ENCODE peak calls at places on chromosomes 3 and 15, in ten cellular contexts. One of them, this sample, is unnamed. For H3K4me1, the result is how much of the 10 kb centered on the place peaks cover.

GRCh38 chr15:98609144-98609852 is 39.0 kb upstream of the IGF1R start:
- DNase-seq in left ventricle myocardium inferior: no peak
- DNase-seq in lower lobe of right lung: no peak
- DNase-seq in SJSA1: peak
- DNase-seq in mammary epithelial cell: peak
- DNase-seq in H9: peak
- DNase-seq in psoas muscle: no peak
- DNase-seq in right lobe of liver: no peak
- DNase-seq in stomach: no peak
- DNase-seq in mucosa of descending colon: no peak
- DNase-seq in this sample: no peak

GRCh38 chr15:39287322-39288195 is 293.3 kb upstream of the THBS1 start:
- DNase-seq in left ventricle myocardium inferior: no peak
- DNase-seq in lower lobe of right lung: no peak
- DNase-seq in SJSA1: peak
- DNase-seq in mammary epithelial cell: peak
- DNase-seq in H9: no peak
- DNase-seq in psoas muscle: no peak
- DNase-seq in right lobe of liver: no peak
- DNase-seq in stomach: no peak
- DNase-seq in mucosa of descending colon: no peak
- DNase-seq in this sample: no peak

GRCh38 chr3:59411694-59412093 is 361.9 kb upstream of the CFAP20DC start:
- DNase-seq in left ventricle myocardium inferior: no peak
- DNase-seq in lower lobe of right lung: no peak
- DNase-seq in SJSA1: no peak
- DNase-seq in mammary epithelial cell: no peak
- DNase-seq in H9: no peak
- DNase-seq in psoas muscle: no peak
- DNase-seq in right lobe of liver: no peak
- DNase-seq in stomach: no peak
- DNase-seq in mucosa of descending colon: no peak
- DNase-seq in this sample: no peak

GRCh38 chr3:106447902-106448301 is 579.1 kb upstream of the CBLB start:
- DNase-seq in left ventricle myocardium inferior: no peak
- DNase-seq in lower lobe of right lung: no peak
- DNase-seq in SJSA1: no peak
- DNase-seq in mammary epithelial cell: no peak
- DNase-seq in H9: no peak
- DNase-seq in psoas muscle: no peak
- DNase-seq in right lobe of liver: no peak
- DNase-seq in stomach: no peak
- DNase-seq in mucosa of descending colon: no peak
- DNase-seq in this sample: no peak

GRCh38 chr3:160804762-160805161 is 48.7 kb downstream of the PPM1L start:
- DNase-seq in left ventricle myocardium inferior: peak
- DNase-seq in lower lobe of right lung: no peak
- DNase-seq in SJSA1: no peak
- DNase-seq in mammary epithelial cell: no peak
- DNase-seq in H9: no peak
- DNase-seq in psoas muscle: peak
- DNase-seq in right lobe of liver: peak
- DNase-seq in stomach: peak
- DNase-seq in mucosa of descending colon: no peak
- DNase-seq in this sample: no peak

GRCh38 chr15:97902140-97902780 is 58.2 kb upstream of the ARRDC4 start:
- DNase-seq in left ventricle myocardium inferior: no peak
- DNase-seq in lower lobe of right lung: no peak
- DNase-seq in SJSA1: no peak
- DNase-seq in mammary epithelial cell: peak
- DNase-seq in H9: no peak
- DNase-seq in psoas muscle: no peak
- DNase-seq in right lobe of liver: no peak
- DNase-seq in stomach: no peak
- DNase-seq in mucosa of descending colon: no peak
- DNase-seq in this sample: no peak

GRCh38 chr3:50154476-50154839 is 666 bp upstream of the SEMA3F start:
- DNase-seq in left ventricle myocardium inferior: no peak
- DNase-seq in lower lobe of right lung: peak
- DNase-seq in SJSA1: no peak
- DNase-seq in mammary epithelial cell: no peak
- DNase-seq in H9: no peak
- DNase-seq in psoas muscle: no peak
- DNase-seq in right lobe of liver: no peak
- DNase-seq in stomach: no peak
- DNase-seq in mucosa of descending colon: no peak
- DNase-seq in this sample: no peak

GRCh38 chr3:170440346-170440745 is 21.7 kb downstream of the CLDN11 start:
- DNase-seq in left ventricle myocardium inferior: no peak
- DNase-seq in lower lobe of right lung: no peak
- DNase-seq in SJSA1: no peak
- DNase-seq in mammary epithelial cell: peak
- DNase-seq in H9: no peak
- DNase-seq in psoas muscle: no peak
- DNase-seq in right lobe of liver: no peak
- DNase-seq in stomach: no peak
- DNase-seq in mucosa of descending colon: no peak
- DNase-seq in this sample: no peak

DNA sequence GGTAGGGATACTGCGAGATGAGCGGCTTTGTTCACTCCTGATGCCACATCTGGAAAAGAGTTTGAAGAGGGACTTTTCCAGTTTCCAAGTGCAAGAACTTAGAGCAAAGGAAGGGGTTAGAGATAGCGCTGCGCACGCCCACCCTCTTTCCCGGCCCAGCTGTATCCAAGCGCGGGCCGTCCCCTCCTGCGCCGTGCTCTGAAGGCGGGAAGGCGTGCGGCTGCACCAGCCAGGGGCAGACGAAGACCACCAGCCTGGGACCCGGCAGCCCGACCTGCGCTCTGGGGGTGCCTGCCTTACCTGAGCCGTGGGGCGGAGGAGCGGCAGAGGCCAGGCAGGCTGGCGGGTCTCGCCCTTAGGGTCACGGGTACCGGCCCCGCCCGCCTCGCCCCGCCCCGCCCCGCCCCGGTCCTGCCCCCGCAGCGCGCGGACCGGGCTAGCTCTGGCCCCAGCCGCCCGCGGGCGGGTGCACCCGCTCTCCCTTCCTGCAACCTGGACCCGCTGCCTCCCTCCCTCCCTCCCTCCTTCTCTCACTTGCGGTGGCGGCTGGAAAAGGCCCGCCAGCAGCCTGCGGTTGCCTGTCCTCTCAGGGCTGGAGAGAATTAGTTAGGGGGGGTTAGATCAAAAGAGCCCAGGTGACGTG is at the start of gene WDR72:
- DNase-seq in left ventricle myocardium inferior: no peak
- DNase-seq in lower lobe of right lung: no peak
- DNase-seq in SJSA1: no peak
- DNase-seq in mammary epithelial cell: no peak
- DNase-seq in H9: peak
- DNase-seq in psoas muscle: no peak
- DNase-seq in right lobe of liver: peak
- DNase-seq in stomach: no peak
- DNase-seq in mucosa of descending colon: peak
- DNase-seq in this sample: no peak
- H3K4me1 ChIP-seq in left ventricle myocardium inferior: under half
- H3K4me1 ChIP-seq in lower lobe of right lung: under half
- H3K4me1 ChIP-seq in SJSA1: under half
- H3K4me1 ChIP-seq in mammary epithelial cell: under half
- H3K4me1 ChIP-seq in H9: under half
- H3K4me1 ChIP-seq in psoas muscle: under half
- H3K4me1 ChIP-seq in right lobe of liver: under half
- H3K4me1 ChIP-seq in stomach: under half
- H3K4me1 ChIP-seq in mucosa of descending colon: under half
- H3K4me1 ChIP-seq in this sample: under half

GRCh38 chr3:187983484-187984124 is 170.4 kb upstream of the LPP start:
- DNase-seq in left ventricle myocardium inferior: peak
- DNase-seq in lower lobe of right lung: no peak
- DNase-seq in SJSA1: no peak
- DNase-seq in mammary epithelial cell: no peak
- DNase-seq in H9: no peak
- DNase-seq in psoas muscle: no peak
- DNase-seq in right lobe of liver: peak
- DNase-seq in stomach: no peak
- DNase-seq in mucosa of descending colon: no peak
- DNase-seq in this sample: no peak

GRCh38 chr3:187986514-187986934 is 167.4 kb upstream of the LPP start:
- DNase-seq in left ventricle myocardium inferior: no peak
- DNase-seq in lower lobe of right lung: no peak
- DNase-seq in SJSA1: peak
- DNase-seq in mammary epithelial cell: peak
- DNase-seq in H9: no peak
- DNase-seq in psoas muscle: no peak
- DNase-seq in right lobe of liver: no peak
- DNase-seq in stomach: no peak
- DNase-seq in mucosa of descending colon: no peak
- DNase-seq in this sample: no peak

GRCh38 chr3:187987162-187987561 is 166.8 kb upstream of the LPP start:
- DNase-seq in left ventricle myocardium inferior: no peak
- DNase-seq in lower lobe of right lung: no peak
- DNase-seq in SJSA1: no peak
- DNase-seq in mammary epithelial cell: no peak
- DNase-seq in H9: no peak
- DNase-seq in psoas muscle: no peak
- DNase-seq in right lobe of liver: no peak
- DNase-seq in stomach: no peak
- DNase-seq in mucosa of descending colon: no peak
- DNase-seq in this sample: no peak

GRCh38 chr3:187987919-187988318 is 166.0 kb upstream of the LPP start:
- DNase-seq in left ventricle myocardium inferior: no peak
- DNase-seq in lower lobe of right lung: no peak
- DNase-seq in SJSA1: no peak
- DNase-seq in mammary epithelial cell: no peak
- DNase-seq in H9: no peak
- DNase-seq in psoas muscle: no peak
- DNase-seq in right lobe of liver: no peak
- DNase-seq in stomach: no peak
- DNase-seq in mucosa of descending colon: no peak
- DNase-seq in this sample: no peak

GRCh38 chr3:187985636-187986035 is 168.3 kb upstream of the LPP start:
- DNase-seq in left ventricle myocardium inferior: no peak
- DNase-seq in lower lobe of right lung: no peak
- DNase-seq in SJSA1: no peak
- DNase-seq in mammary epithelial cell: no peak
- DNase-seq in H9: no peak
- DNase-seq in psoas muscle: no peak
- DNase-seq in right lobe of liver: no peak
- DNase-seq in stomach: no peak
- DNase-seq in mucosa of descending colon: no peak
- DNase-seq in this sample: no peak
- H3K4me1 ChIP-seq in left ventricle myocardium inferior: under half
- H3K4me1 ChIP-seq in lower lobe of right lung: under half
- H3K4me1 ChIP-seq in SJSA1: under half
- H3K4me1 ChIP-seq in mammary epithelial cell: under half
- H3K4me1 ChIP-seq in H9: under half
- H3K4me1 ChIP-seq in psoas muscle: under half
- H3K4me1 ChIP-seq in right lobe of liver: under half
- H3K4me1 ChIP-seq in stomach: under half
- H3K4me1 ChIP-seq in mucosa of descending colon: under half
- H3K4me1 ChIP-seq in this sample: under half

GRCh38 chr3:113249111-113249510 is 37.8 kb downstream of the BOC start:
- DNase-seq in left ventricle myocardium inferior: no peak
- DNase-seq in lower lobe of right lung: no peak
- DNase-seq in SJSA1: no peak
- DNase-seq in mammary epithelial cell: peak
- DNase-seq in H9: no peak
- DNase-seq in psoas muscle: peak
- DNase-seq in right lobe of liver: no peak
- DNase-seq in stomach: no peak
- DNase-seq in mucosa of descending colon: no peak
- DNase-seq in this sample: no peak
- H3K4me1 ChIP-seq in left ventricle myocardium inferior: under half
- H3K4me1 ChIP-seq in lower lobe of right lung: under half
- H3K4me1 ChIP-seq in SJSA1: under half
- H3K4me1 ChIP-seq in mammary epithelial cell: under half
- H3K4me1 ChIP-seq in H9: under half
- H3K4me1 ChIP-seq in psoas muscle: under half
- H3K4me1 ChIP-seq in right lobe of liver: under half
- H3K4me1 ChIP-seq in stomach: under half
- H3K4me1 ChIP-seq in mucosa of descending colon: under half
- H3K4me1 ChIP-seq in this sample: under half

DNA sequence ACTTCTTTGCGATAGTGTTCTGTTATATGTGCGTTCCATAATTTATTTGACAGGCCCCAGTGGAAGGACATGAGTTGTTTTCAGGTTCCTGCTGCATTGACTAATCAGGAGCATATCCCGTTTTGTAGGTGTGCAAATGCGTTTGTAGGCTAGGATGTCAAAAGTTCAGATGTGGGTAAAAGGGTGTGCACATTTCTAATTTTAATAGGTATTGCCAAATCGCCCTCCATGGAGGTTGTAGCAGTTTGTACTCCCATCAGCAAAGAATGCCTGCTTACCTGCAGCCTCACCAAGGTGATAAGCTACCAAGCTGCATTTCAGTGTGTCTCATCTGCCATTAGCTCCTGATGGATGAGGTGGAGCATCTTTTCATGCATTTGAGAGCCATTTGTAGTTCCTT is 36.3 kb downstream of the KLF13 start:
- DNase-seq in left ventricle myocardium inferior: no peak
- DNase-seq in lower lobe of right lung: no peak
- DNase-seq in SJSA1: no peak
- DNase-seq in mammary epithelial cell: no peak
- DNase-seq in H9: no peak
- DNase-seq in psoas muscle: no peak
- DNase-seq in right lobe of liver: no peak
- DNase-seq in stomach: no peak
- DNase-seq in mucosa of descending colon: no peak
- DNase-seq in this sample: no peak
- H3K4me1 ChIP-seq in left ventricle myocardium inferior: half or more
- H3K4me1 ChIP-seq in lower lobe of right lung: half or more
- H3K4me1 ChIP-seq in SJSA1: under half
- H3K4me1 ChIP-seq in mammary epithelial cell: half or more
- H3K4me1 ChIP-seq in H9: under half
- H3K4me1 ChIP-seq in psoas muscle: half or more
- H3K4me1 ChIP-seq in right lobe of liver: half or more
- H3K4me1 ChIP-seq in stomach: half or more
- H3K4me1 ChIP-seq in mucosa of descending colon: half or more
- H3K4me1 ChIP-seq in this sample: under half

This sample was measured in spleen.